ENCODE peak calls at places on chromosomes 4 and X, in six cellular contexts. Y is H9; B is endodermal cell; Z is body of pancreas; A is uterus; D is CD8-positive, alpha-beta T cell. R is an unnamed sample.
A peak's percentile ranks its signal among the peaks of the same experiment; 100 is the strongest.

GRCh38 chr4:100566396-100566795 is 48.6 kb upstream of the EMCN start:
- DNase-seq in Z (no peak), Y (no peak), A (no peak), D (no peak), B (no peak), R (no peak)

GRCh38 chr4:141731481-141731880 is 95.1 kb downstream of the IL15 start:
- DNase-seq in D (no peak), Y (no peak), A (no peak), Z (no peak), B (no peak), R (no peak)

GRCh38 chrX:22527302-22527701 is 254.6 kb downstream of the CBLL2 start:
- DNase-seq in Z (no peak), B (no peak), D (no peak), A (no peak), Y (no peak), R (no peak)

GRCh38 chr4:150387983-150388382 is 194.0 kb upstream of the MAB21L2 start:
- DNase-seq in Z (no peak), Y (no peak), B (no peak), D (no peak), A (no peak), R (no peak)

GRCh38 chr4:140239311-140239710 is 85.3 kb upstream of the MAML3 start:
- DNase-seq in D (no peak), A (no peak), B (no peak), Z (no peak), Y (no peak), R (peak; percentile 46)

GRCh38 chrX:140040397-140040796 is 75.1 kb upstream of the CXorf66 start:
- DNase-seq in Z (no peak), A (no peak), B (no peak), D (no peak), Y (no peak), R (no peak)

GRCh38 chr4:5611656-5612187 is 96.6 kb downstream of the EVC2 start:
- DNase-seq in A (no peak), Y (no peak), Z (no peak), D (no peak), B (no peak), R (no peak)

GRCh38 chr4:170079981-170080380 is 9.8 kb downstream of the AADAT start:
- DNase-seq in D (no peak), Y (no peak), Z (no peak), A (no peak), B (no peak), R (no peak)

DNA sequence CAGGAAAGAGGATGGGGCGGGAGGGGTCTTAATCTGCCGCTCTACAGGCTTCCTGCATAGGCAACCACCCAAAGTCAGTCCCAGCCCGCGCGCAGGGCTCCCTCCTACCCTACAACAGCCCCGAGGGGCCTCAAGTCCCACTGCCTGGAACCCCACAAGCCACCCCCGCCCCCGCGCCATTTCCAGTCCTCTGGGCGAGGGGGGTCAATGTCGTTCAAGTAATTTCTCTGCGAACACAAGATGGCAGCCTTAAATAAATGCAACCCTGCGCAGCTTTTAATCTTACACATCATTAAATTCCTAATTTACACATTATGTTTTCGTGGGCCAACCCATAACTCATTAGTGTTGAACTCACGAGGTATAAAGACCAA is 92.9 kb downstream of the BCOR start:
- DNase-seq in Z (no peak), A (no peak), B (peak; percentile 66), Y (peak; percentile 42), D (no peak), R (no peak)
- H3K4me1 ChIP-seq in Z (peaks cover 6% of the 10 kb centered on the region), A (peaks cover 3% of the 10 kb centered on the region), B (peaks cover 6% of the 10 kb centered on the region), Y (peaks cover 14% of the 10 kb centered on the region), D (peaks cover 13% of the 10 kb centered on the region), R (peaks cover 8% of the 10 kb centered on the region)

GRCh38 chr4:119189638-119190037 is 22.9 kb upstream of the USP53 start:
- DNase-seq in Y (no peak), B (no peak), Z (no peak), D (no peak), A (no peak), R (no peak)

GRCh38 chr4:119179011-119179410 is 33.5 kb upstream of the USP53 start:
- DNase-seq in B (no peak), A (no peak), Y (no peak), Z (no peak), D (no peak), R (no peak)

DNA sequence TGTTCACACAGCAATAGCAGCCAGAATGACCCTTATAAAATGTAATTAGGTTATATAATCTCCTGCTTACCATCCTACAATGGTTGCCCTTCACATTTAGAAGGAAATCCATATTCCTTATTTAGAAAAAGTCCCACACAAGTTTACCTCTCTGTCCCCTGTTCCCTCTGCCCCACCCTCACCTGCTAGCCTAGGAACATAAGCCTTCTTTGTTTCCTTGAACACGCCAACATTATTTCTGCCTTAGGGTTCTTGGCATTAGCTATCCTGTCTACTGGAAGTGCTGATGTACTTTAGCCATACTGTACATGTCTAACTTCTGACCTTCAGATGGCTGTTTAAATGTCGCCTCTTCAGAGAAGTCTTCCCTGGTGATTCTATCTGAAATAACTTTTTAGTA is 28.4 kb upstream of the USP53 start:
- DNase-seq in Y (no peak), A (no peak), Z (no peak), B (no peak), D (no peak), R (no peak)
- H3K9me3 ChIP-seq in Y (no peaks in the 10 kb centered on the region), A (no peaks in the 10 kb centered on the region), Z (no peaks in the 10 kb centered on the region), B (no peaks in the 10 kb centered on the region), D (no peaks in the 10 kb centered on the region), R (no peaks in the 10 kb centered on the region)

DNA sequence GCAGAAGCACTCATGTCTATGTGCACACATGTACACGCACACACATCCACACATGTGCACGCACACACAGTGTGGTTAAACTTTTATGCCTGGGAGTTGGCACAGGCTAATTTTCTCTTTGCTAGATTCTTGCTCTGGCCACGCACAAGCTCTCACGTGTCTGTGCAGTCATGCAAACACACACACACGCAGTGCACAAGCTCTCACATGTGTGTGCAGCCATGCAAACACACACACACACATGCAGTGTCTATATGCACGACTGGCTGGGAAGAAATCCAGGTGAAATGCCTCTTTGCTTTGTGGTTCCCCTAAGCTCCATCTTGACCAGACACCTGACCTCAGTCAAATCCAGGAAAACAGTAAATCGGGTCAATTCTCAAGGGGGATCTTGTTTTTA is 138.0 kb downstream of the SHOX start:
- DNase-seq in B (no peak), Y (no peak), D (no peak), A (no peak), Z (no peak), R (no peak)
- TF ChIP-seq CTCF in B (no peak), Y (no peak), D (no peak), A (no peak), Z (no peak), R (no peak)

DNA sequence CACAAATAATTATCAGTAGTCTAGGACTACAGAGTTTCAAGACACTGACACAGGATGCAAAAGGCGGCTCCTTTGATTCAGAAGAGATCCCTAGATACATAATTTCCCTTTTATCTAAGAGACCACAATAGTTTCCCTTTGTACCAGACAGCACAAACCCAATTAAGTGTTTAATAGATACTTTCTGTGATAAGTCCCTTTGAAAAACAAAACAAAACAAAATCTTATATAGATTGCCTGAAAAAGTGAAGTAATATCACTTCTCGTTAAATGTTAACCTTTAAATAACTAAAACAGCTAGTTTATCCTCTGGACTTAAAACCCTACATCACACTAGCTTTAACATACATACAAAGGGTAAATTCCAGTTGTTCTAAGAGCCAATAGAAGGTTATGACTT is 49.9 kb downstream of the APBB2 start:
- DNase-seq in D (no peak), B (no peak), Z (no peak), A (no peak), Y (no peak), R (no peak)
- H3K4me1 ChIP-seq in D (no peaks in the 10 kb centered on the region), B (no peaks in the 10 kb centered on the region), Z (no peaks in the 10 kb centered on the region), A (no peaks in the 10 kb centered on the region), Y (peaks cover 4% of the 10 kb centered on the region), R (no peaks in the 10 kb centered on the region)

GRCh38 chrX:76555816-76556215 is 128.3 kb downstream of the MAGEE1 start:
- DNase-seq in D (no peak), B (peak; percentile 81), Z (no peak), A (no peak), Y (peak; percentile 51), R (peak; percentile 51)
- H3K9me3 ChIP-seq in D (peaks cover 3% of the 10 kb centered on the region), B (peaks cover 17% of the 10 kb centered on the region), Z (peaks cover 6% of the 10 kb centered on the region), A (no peaks in the 10 kb centered on the region), Y (peaks cover 75% of the 10 kb centered on the region), R (no peaks in the 10 kb centered on the region)

DNA sequence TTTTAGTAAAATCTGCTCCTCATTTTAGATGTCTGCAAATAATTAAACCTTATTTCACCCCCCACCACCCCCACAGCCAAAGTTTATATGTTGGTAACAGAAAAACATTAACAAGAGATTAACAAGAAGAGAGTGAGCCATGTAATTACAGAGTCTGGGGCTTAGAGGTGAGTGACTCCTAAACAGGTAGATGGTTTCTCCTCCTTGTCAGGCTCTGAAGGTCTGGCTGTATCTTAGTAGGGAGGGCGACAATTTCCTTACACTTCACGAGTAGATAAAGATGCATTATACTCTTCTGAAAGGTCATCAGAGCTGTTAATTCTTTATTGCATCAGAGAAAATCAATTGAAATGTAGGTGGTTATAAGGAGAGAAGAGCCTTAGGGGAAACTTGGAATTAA is 171.8 kb upstream of the ANKRD50 start:
- DNase-seq in Y (no peak), A (no peak), B (no peak), D (no peak), Z (no peak), R (no peak)
- TF ChIP-seq CTCF in Y (no peak), A (no peak), B (no peak), D (no peak), Z (no peak), R (no peak)

R was measured in BE2C.